ENCODE peak calls at places on chromosome 16, in four cellular contexts. S is fibroblast of lung, G is mucosa of descending colon, W is left ventricle myocardium inferior. A is an unnamed sample.

GRCh38 chr16:11087691-11088431 is 143.5 kb downstream of the CLEC16A start:
- DNase-seq in W (no peak), G (no peak), S (peak), A (no peak)

GRCh38 chr16:10521681-10522274 is 58.6 kb downstream of the EMP2 start:
- DNase-seq in W (no peak), S (peak), G (peak), A (no peak)

GRCh38 chr16:24754543-24754942 is 25.1 kb downstream of the TNRC6A start:
- DNase-seq in W (no peak), G (no peak), S (no peak), A (no peak)

GRCh38 chr16:87809150-87809902 is 43.5 kb upstream of the KLHDC4 start:
- DNase-seq in G (no peak), S (peak), W (no peak), A (no peak)

GRCh38 chr16:53085539-53086450 is 31.0 kb downstream of the CHD9 start:
- DNase-seq in W (no peak), G (no peak), S (peak), A (no peak)

GRCh38 chr16:1772362-1772907 is at the start of gene EME2:
- DNase-seq in S (peak), G (peak), W (no peak), A (no peak)

GRCh38 chr16:64391009-64391663 is 730.7 kb downstream of the CDH11 start:
- DNase-seq in G (no peak), W (no peak), S (peak), A (no peak)

GRCh38 chr16:69309316-69309715 is 1.8 kb upstream of the VPS4A start:
- DNase-seq in W (no peak), S (peak), G (no peak), A (no peak)

GRCh38 chr16:81831722-81832126 is 52.6 kb downstream of the PLCG2 start:
- DNase-seq in S (peak), G (peak), W (peak), A (peak)

GRCh38 chr16:7513429-7513828 is 180.8 kb downstream of the RBFOX1 start:
- DNase-seq in W (no peak), G (no peak), S (no peak), A (no peak)

DNA sequence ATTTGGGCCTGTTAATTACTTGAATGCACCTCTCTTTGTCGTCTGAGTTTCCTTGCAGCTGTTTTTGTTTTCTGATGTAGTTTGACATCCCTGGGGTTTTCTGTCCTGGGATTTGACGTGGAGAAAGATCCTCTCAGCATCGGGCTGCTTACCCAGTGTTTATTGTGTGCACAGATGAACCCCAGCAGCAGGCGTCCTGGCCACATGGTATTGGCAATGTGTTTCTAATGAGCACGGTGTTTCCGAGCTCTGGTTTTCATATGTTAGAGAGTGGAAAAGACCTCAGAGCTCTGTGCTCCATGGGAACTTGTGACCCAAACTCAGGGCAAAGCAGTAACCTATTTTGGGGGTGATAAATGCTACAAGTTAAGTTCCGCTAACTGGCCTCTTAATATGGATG is 191.2 kb upstream of the IRX3 start:
- DNase-seq in S (no peak), W (no peak), G (no peak), A (no peak)
- TF ChIP-seq CTCF in S (no peak), W (no peak), G (no peak), A (no peak)

GRCh38 chr16:85418978-85419491 is 194.1 kb upstream of the GSE1 start:
- DNase-seq in G (peak), S (no peak), W (peak), A (no peak)
- TF ChIP-seq CTCF in G (no peak), S (no peak), W (no peak), A (no peak)

GRCh38 chr16:56488035-56488434 is 31.8 kb downstream of the BBS2 start:
- DNase-seq in S (no peak), G (no peak), W (no peak), A (no peak)

GRCh38 chr16:56491657-56492261 is 28.1 kb downstream of the BBS2 start:
- DNase-seq in W (no peak), S (no peak), G (no peak), A (no peak)

GRCh38 chr16:56493131-56493530 is 26.7 kb downstream of the BBS2 start:
- DNase-seq in G (no peak), S (no peak), W (no peak), A (no peak)

GRCh38 chr16:56493815-56494214 is 26.0 kb downstream of the BBS2 start:
- DNase-seq in W (no peak), S (no peak), G (no peak), A (no peak)
- TF ChIP-seq CTCF in W (no peak), S (no peak), G (no peak), A (no peak)

GRCh38 chr16:83742076-83742475 is 65.7 kb upstream of the HSBP1 start:
- DNase-seq in S (no peak), G (no peak), W (no peak), A (no peak)

GRCh38 chr16:83743720-83744119 is 64.1 kb upstream of the HSBP1 start:
- DNase-seq in G (no peak), S (no peak), W (no peak), A (no peak)

GRCh38 chr16:83742520-83742919 is 65.3 kb upstream of the HSBP1 start:
- DNase-seq in S (no peak), G (no peak), W (no peak), A (no peak)

GRCh38 chr16:83743241-83743640 is 64.5 kb upstream of the HSBP1 start:
- DNase-seq in S (no peak), W (no peak), G (no peak), A (no peak)

DNA sequence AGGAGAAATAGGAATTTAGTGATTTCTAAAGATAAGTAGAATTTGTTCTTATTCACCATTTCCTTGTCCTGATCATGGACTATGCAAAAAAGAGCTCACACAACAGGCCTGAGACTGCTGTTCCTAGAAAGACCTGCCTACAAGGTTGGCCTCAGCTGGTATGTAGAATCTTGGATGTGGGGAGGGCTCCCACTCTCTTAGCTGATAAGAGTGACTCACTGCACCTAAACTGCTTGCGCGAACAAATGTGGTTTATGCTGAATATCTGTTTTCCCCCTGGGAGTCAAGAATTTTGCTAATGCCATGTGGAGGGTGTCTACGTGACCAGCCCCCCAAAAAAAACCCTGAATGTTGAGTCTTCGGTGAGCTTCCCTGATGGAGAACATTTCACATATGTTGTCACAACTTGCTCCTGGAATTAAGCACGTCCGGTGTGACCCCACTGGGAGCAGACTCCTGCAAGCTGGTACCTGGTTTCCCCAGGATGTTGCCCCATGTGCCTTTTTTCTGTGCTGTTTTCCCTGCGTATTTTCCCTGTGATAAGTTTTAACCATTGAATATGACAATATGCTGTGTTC is 68.8 kb upstream of the HSBP1 start:
- DNase-seq in S (peak), W (no peak), G (no peak), A (no peak)
- TF ChIP-seq CTCF in S (no peak), W (no peak), G (no peak), A (no peak)